ENCODE peak calls at places on chromosomes 6 and 20, in five cellular contexts. One of them, this sample, is unnamed.

GRCh38 chr6:17251953-17252352 is 29.2 kb upstream of the RBM24 start:
- DNase-seq in ovary: no peak
- DNase-seq in psoas muscle: no peak
- DNase-seq in activated CD8-positive, alpha-beta T cell treated with anti-CD3 and anti-CD28 coated beads for 36 hours: no peak
- DNase-seq in fibroblast of the aortic adventitia: no peak
- DNase-seq in this sample: no peak

GRCh38 chr6:43070028-43070632 is 6.0 kb upstream of the PTK7 start:
- DNase-seq in fibroblast of the aortic adventitia: peak
- DNase-seq in psoas muscle: no peak
- DNase-seq in ovary: peak
- DNase-seq in activated CD8-positive, alpha-beta T cell treated with anti-CD3 and anti-CD28 coated beads for 36 hours: peak
- DNase-seq in this sample: no peak

GRCh38 chr6:53928641-53929339 is 134.0 kb downstream of the LRRC1 start:
- DNase-seq in activated CD8-positive, alpha-beta T cell treated with anti-CD3 and anti-CD28 coated beads for 36 hours: no peak
- DNase-seq in fibroblast of the aortic adventitia: peak
- DNase-seq in ovary: no peak
- DNase-seq in psoas muscle: no peak
- DNase-seq in this sample: no peak

GRCh38 chr20:58877374-58878360 is 25.2 kb downstream of the GNAS start:
- DNase-seq in fibroblast of the aortic adventitia: no peak
- DNase-seq in activated CD8-positive, alpha-beta T cell treated with anti-CD3 and anti-CD28 coated beads for 36 hours: peak
- DNase-seq in ovary: no peak
- DNase-seq in psoas muscle: no peak
- DNase-seq in this sample: no peak

GRCh38 chr6:28203201-28203600 is 21.9 kb upstream of the ZSCAN9 start:
- DNase-seq in psoas muscle: no peak
- DNase-seq in fibroblast of the aortic adventitia: no peak
- DNase-seq in ovary: no peak
- DNase-seq in activated CD8-positive, alpha-beta T cell treated with anti-CD3 and anti-CD28 coated beads for 36 hours: no peak
- DNase-seq in this sample: no peak

GRCh38 chr6:121896771-121897170 is 461.3 kb downstream of the GJA1 start:
- DNase-seq in ovary: no peak
- DNase-seq in activated CD8-positive, alpha-beta T cell treated with anti-CD3 and anti-CD28 coated beads for 36 hours: no peak
- DNase-seq in fibroblast of the aortic adventitia: no peak
- DNase-seq in psoas muscle: no peak
- DNase-seq in this sample: no peak

GRCh38 chr6:87817226-87817625 is 115.2 kb upstream of the AKIRIN2 start:
- DNase-seq in psoas muscle: no peak
- DNase-seq in fibroblast of the aortic adventitia: peak
- DNase-seq in activated CD8-positive, alpha-beta T cell treated with anti-CD3 and anti-CD28 coated beads for 36 hours: no peak
- DNase-seq in ovary: no peak
- DNase-seq in this sample: no peak

GRCh38 chr6:46053034-46053933 is 37.6 kb upstream of the CLIC5 start:
- DNase-seq in psoas muscle: no peak
- DNase-seq in activated CD8-positive, alpha-beta T cell treated with anti-CD3 and anti-CD28 coated beads for 36 hours: peak
- DNase-seq in ovary: no peak
- DNase-seq in fibroblast of the aortic adventitia: peak
- DNase-seq in this sample: no peak

GRCh38 chr20:32580970-32581838 is 3.9 kb downstream of the NOL4L start:
- DNase-seq in ovary: no peak
- DNase-seq in fibroblast of the aortic adventitia: no peak
- DNase-seq in psoas muscle: no peak
- DNase-seq in activated CD8-positive, alpha-beta T cell treated with anti-CD3 and anti-CD28 coated beads for 36 hours: peak
- DNase-seq in this sample: peak

GRCh38 chr6:165178056-165178455 is 131.3 kb downstream of the C6orf118 start:
- DNase-seq in psoas muscle: no peak
- DNase-seq in fibroblast of the aortic adventitia: peak
- DNase-seq in activated CD8-positive, alpha-beta T cell treated with anti-CD3 and anti-CD28 coated beads for 36 hours: no peak
- DNase-seq in ovary: no peak
- DNase-seq in this sample: no peak

GRCh38 chr6:160934157-160934556 is 57.4 kb upstream of the MAP3K4 start:
- DNase-seq in psoas muscle: no peak
- DNase-seq in fibroblast of the aortic adventitia: no peak
- DNase-seq in activated CD8-positive, alpha-beta T cell treated with anti-CD3 and anti-CD28 coated beads for 36 hours: no peak
- DNase-seq in ovary: no peak
- DNase-seq in this sample: no peak

GRCh38 chr6:96532399-96532798 is 10.8 kb downstream of the UFL1 start:
- DNase-seq in psoas muscle: no peak
- DNase-seq in activated CD8-positive, alpha-beta T cell treated with anti-CD3 and anti-CD28 coated beads for 36 hours: no peak
- DNase-seq in fibroblast of the aortic adventitia: no peak
- DNase-seq in ovary: no peak
- DNase-seq in this sample: no peak

GRCh38 chr6:30163090-30163917 is at the start of gene TRIM15:
- DNase-seq in fibroblast of the aortic adventitia: no peak
- DNase-seq in psoas muscle: no peak
- DNase-seq in activated CD8-positive, alpha-beta T cell treated with anti-CD3 and anti-CD28 coated beads for 36 hours: peak
- DNase-seq in ovary: no peak
- DNase-seq in this sample: no peak

GRCh38 chr6:6798430-6798829 is 209.9 kb downstream of the LY86 start:
- DNase-seq in ovary: no peak
- DNase-seq in fibroblast of the aortic adventitia: no peak
- DNase-seq in psoas muscle: no peak
- DNase-seq in activated CD8-positive, alpha-beta T cell treated with anti-CD3 and anti-CD28 coated beads for 36 hours: peak
- DNase-seq in this sample: no peak

GRCh38 chr20:3051385-3052019 is 5.7 kb downstream of the MRPS26 start:
- DNase-seq in fibroblast of the aortic adventitia: no peak
- DNase-seq in activated CD8-positive, alpha-beta T cell treated with anti-CD3 and anti-CD28 coated beads for 36 hours: no peak
- DNase-seq in ovary: no peak
- DNase-seq in psoas muscle: no peak
- DNase-seq in this sample: no peak

GRCh38 chr20:45538209-45538798 is 978 bp downstream of the WFDC6 start:
- DNase-seq in activated CD8-positive, alpha-beta T cell treated with anti-CD3 and anti-CD28 coated beads for 36 hours: no peak
- DNase-seq in fibroblast of the aortic adventitia: no peak
- DNase-seq in ovary: no peak
- DNase-seq in psoas muscle: no peak
- DNase-seq in this sample: no peak

GRCh38 chr20:57652865-57653545 is 32.8 kb upstream of the ZBP1 start:
- DNase-seq in activated CD8-positive, alpha-beta T cell treated with anti-CD3 and anti-CD28 coated beads for 36 hours: no peak
- DNase-seq in fibroblast of the aortic adventitia: no peak
- DNase-seq in ovary: no peak
- DNase-seq in psoas muscle: no peak
- DNase-seq in this sample: peak

GRCh38 chr20:49361872-49362663 is 84.2 kb upstream of the ZNFX1 start:
- DNase-seq in fibroblast of the aortic adventitia: no peak
- DNase-seq in activated CD8-positive, alpha-beta T cell treated with anti-CD3 and anti-CD28 coated beads for 36 hours: no peak
- DNase-seq in ovary: no peak
- DNase-seq in psoas muscle: no peak
- DNase-seq in this sample: peak

DNA sequence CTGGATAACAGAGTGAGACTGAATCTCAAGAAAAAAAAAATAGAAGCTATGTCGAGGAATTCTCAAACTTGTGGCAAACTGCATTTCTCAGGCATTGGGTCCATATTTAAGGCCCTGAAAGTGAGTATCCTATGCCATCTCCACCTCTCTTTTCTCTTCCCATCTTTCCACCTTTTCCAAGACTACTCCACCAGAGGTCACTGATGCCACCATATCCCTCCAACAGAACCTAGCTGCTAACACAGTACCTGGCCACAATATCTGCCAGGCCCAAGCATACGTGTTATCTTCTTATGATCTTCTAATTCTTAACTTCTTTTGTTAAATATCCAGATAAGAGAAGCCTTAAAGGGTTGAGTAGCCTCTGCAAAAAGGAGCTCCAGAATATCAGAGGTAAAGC is 8.2 kb upstream of the ADGRF4 start:
- DNase-seq in ovary: no peak
- DNase-seq in psoas muscle: no peak
- DNase-seq in activated CD8-positive, alpha-beta T cell treated with anti-CD3 and anti-CD28 coated beads for 36 hours: no peak
- DNase-seq in fibroblast of the aortic adventitia: no peak
- DNase-seq in this sample: no peak
- TF ChIP-seq CTCF in ovary: no peak
- TF ChIP-seq CTCF in psoas muscle: no peak
- TF ChIP-seq CTCF in activated CD8-positive, alpha-beta T cell treated with anti-CD3 and anti-CD28 coated beads for 36 hours: no peak
- TF ChIP-seq CTCF in fibroblast of the aortic adventitia: no peak
- TF ChIP-seq CTCF in this sample: no peak

DNA sequence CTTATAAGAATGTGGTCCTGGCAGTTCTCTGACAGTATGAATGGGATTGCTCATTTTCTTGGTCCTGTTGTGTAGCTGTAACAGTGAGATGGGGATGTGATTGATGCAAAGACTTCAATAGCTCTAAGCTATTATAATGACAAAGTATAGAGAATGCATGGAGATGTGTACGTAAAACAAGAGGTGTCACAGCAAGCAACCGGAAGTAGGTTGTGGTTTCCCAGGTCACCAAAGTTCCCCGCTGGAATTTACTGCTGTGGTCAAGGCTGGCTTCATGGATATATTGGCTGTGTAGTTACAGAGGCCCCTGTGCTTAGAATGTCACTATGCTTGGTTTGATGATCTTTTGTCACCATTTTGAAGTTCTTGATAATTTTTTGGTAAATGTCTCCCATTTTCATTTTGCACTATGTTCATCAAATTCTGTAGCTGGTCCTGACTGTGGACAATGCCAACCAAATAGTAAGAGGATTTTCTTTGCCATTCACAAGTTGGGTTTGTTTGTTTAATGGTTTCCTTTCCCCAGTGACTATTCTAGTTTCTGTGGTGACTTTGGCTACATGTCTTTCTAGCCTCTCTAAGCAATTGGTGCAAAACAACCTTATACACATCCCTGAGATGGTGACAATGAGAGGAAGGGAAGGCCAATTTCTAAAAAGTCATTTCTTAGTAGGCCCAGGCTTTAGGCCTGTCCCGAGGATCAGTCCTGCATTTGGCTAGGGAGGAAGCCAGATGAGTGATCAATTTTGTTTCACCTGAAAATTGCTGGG is 10.5 kb downstream of the DNAH8 start:
- DNase-seq in fibroblast of the aortic adventitia: no peak
- DNase-seq in ovary: no peak
- DNase-seq in activated CD8-positive, alpha-beta T cell treated with anti-CD3 and anti-CD28 coated beads for 36 hours: peak
- DNase-seq in psoas muscle: no peak
- DNase-seq in this sample: no peak
- TF ChIP-seq CTCF in fibroblast of the aortic adventitia: no peak
- TF ChIP-seq CTCF in ovary: no peak
- TF ChIP-seq CTCF in activated CD8-positive, alpha-beta T cell treated with anti-CD3 and anti-CD28 coated beads for 36 hours: no peak
- TF ChIP-seq CTCF in psoas muscle: no peak
- TF ChIP-seq CTCF in this sample: no peak

GRCh38 chr6:92114797-92115196 is 1304.6 kb downstream of the EPHA7 start:
- DNase-seq in ovary: no peak
- DNase-seq in activated CD8-positive, alpha-beta T cell treated with anti-CD3 and anti-CD28 coated beads for 36 hours: no peak
- DNase-seq in fibroblast of the aortic adventitia: no peak
- DNase-seq in psoas muscle: no peak
- DNase-seq in this sample: no peak
- TF ChIP-seq CTCF in ovary: no peak
- TF ChIP-seq CTCF in activated CD8-positive, alpha-beta T cell treated with anti-CD3 and anti-CD28 coated beads for 36 hours: no peak
- TF ChIP-seq CTCF in fibroblast of the aortic adventitia: no peak
- TF ChIP-seq CTCF in psoas muscle: no peak
- TF ChIP-seq CTCF in this sample: no peak

GRCh38 chr6:64527899-64528298 is 892.3 kb downstream of the PHF3 start:
- DNase-seq in ovary: no peak
- DNase-seq in fibroblast of the aortic adventitia: no peak
- DNase-seq in psoas muscle: no peak
- DNase-seq in activated CD8-positive, alpha-beta T cell treated with anti-CD3 and anti-CD28 coated beads for 36 hours: no peak
- DNase-seq in this sample: no peak

GRCh38 chr6:64520050-64520449 is 884.4 kb downstream of the PHF3 start:
- DNase-seq in activated CD8-positive, alpha-beta T cell treated with anti-CD3 and anti-CD28 coated beads for 36 hours: no peak
- DNase-seq in ovary: no peak
- DNase-seq in psoas muscle: no peak
- DNase-seq in fibroblast of the aortic adventitia: peak
- DNase-seq in this sample: no peak

GRCh38 chr6:64522859-64523258 is 887.3 kb downstream of the PHF3 start:
- DNase-seq in activated CD8-positive, alpha-beta T cell treated with anti-CD3 and anti-CD28 coated beads for 36 hours: no peak
- DNase-seq in ovary: no peak
- DNase-seq in psoas muscle: no peak
- DNase-seq in fibroblast of the aortic adventitia: no peak
- DNase-seq in this sample: no peak
- TF ChIP-seq CTCF in activated CD8-positive, alpha-beta T cell treated with anti-CD3 and anti-CD28 coated beads for 36 hours: no peak
- TF ChIP-seq CTCF in ovary: no peak
- TF ChIP-seq CTCF in psoas muscle: no peak
- TF ChIP-seq CTCF in fibroblast of the aortic adventitia: no peak
- TF ChIP-seq CTCF in this sample: no peak